ENCODE peak calls at places on chromosomes 7 and 10, in four cellular contexts. J, V, H and M are unnamed samples.

GRCh38 chr7:158957507-158957900 is 101.1 kb downstream of the DYNC2I1 start:
- DNase-seq in J (no peak), H (no peak), V (no peak), M (no peak)

GRCh38 chr10:62873866-62874265 is 57.7 kb upstream of the EGR2 start:
- DNase-seq in V (no peak), J (no peak), H (no peak), M (no peak)

GRCh38 chr10:124916098-124916584 is 25.8 kb upstream of the ZRANB1 start:
- DNase-seq in J (no peak), V (no peak), H (no peak), M (no peak)

GRCh38 chr7:144407266-144407931 is 3.9 kb upstream of the NOBOX start:
- DNase-seq in J (no peak), V (no peak), H (no peak), M (no peak)

GRCh38 chr7:46385662-46386309 is 464.7 kb upstream of the IGFBP3 start:
- DNase-seq in H (no peak), V (no peak), J (no peak), M (no peak)

GRCh38 chr7:517848-518629 is 1.6 kb downstream of the PDGFA start:
- DNase-seq in H (no peak), V (no peak), J (no peak), M (no peak)

GRCh38 chr7:92751902-92752901 is 84.2 kb downstream of the CDK6 start:
- DNase-seq in J (no peak), V (no peak), H (no peak), M (no peak)

GRCh38 chr7:103499976-103500375 is 54.0 kb upstream of the SLC26A5 start:
- DNase-seq in H (no peak), J (no peak), V (no peak), M (no peak)

GRCh38 chr10:119449210-119449584 is 93.3 kb downstream of the RGS10 start:
- DNase-seq in V (no peak), J (no peak), H (no peak), M (no peak)

GRCh38 chr7:40799493-40800406 is 664.9 kb downstream of the SUGCT start:
- DNase-seq in J (no peak), H (no peak), V (no peak), M (no peak)

GRCh38 chr7:38410056-38410455 is 136.6 kb upstream of the TARP start:
- DNase-seq in V (no peak), H (no peak), J (no peak), M (no peak)

GRCh38 chr7:68246189-68246633 is 1249.6 kb downstream of the TYW1 start:
- DNase-seq in V (no peak), J (no peak), H (no peak), M (no peak)

GRCh38 chr10:35480150-35480549 is 125.0 kb upstream of the GJD4 start:
- DNase-seq in V (no peak), H (no peak), J (no peak), M (no peak)

GRCh38 chr7:29162577-29162976 is 16.2 kb upstream of the CPVL start:
- DNase-seq in V (no peak), J (no peak), H (no peak), M (no peak)

GRCh38 chr10:103640436-103641181 is 147.1 kb downstream of the NEURL1 start:
- DNase-seq in V (no peak), H (no peak), J (no peak), M (no peak)

GRCh38 chr7:134852626-134853025 is 73.2 kb downstream of the CALD1 start:
- DNase-seq in H (no peak), J (no peak), V (no peak), M (no peak)

GRCh38 chr10:72175166-72175565 is 40.6 kb upstream of the ANAPC16 start:
- DNase-seq in H (no peak), J (no peak), V (no peak), M (no peak)

GRCh38 chr7:76394962-76395361 is 14.5 kb downstream of the SSC4D start:
- DNase-seq in H (no peak), V (no peak), J (no peak), M (no peak)

GRCh38 chr10:23094786-23095403 is 484 bp upstream of the MSRB2 start:
- DNase-seq in J (peak), H (no peak), V (no peak), M (no peak)

GRCh38 chr7:18659746-18660145 is 164.2 kb downstream of the HDAC9 start:
- DNase-seq in J (no peak), V (no peak), H (no peak), M (no peak)

GRCh38 chr10:87816842-87817178 is 1.2 kb downstream of the ATAD1 start:
- DNase-seq in V (no peak), H (no peak), J (no peak), M (no peak)

GRCh38 chr7:130949550-130949949 is 215.5 kb upstream of the KLF14 start:
- DNase-seq in J (no peak), H (no peak), V (no peak), M (no peak)

GRCh38 chr10:26474062-26474461 is 35.9 kb downstream of the APBB1IP start:
- DNase-seq in H (no peak), J (no peak), V (no peak), M (no peak)